ENCODE peak calls at places on chromosomes 4 and X, in four cellular contexts. H is lower leg skin, O is Peyer's patch, Q is hepatocyte. D is an unnamed sample.

GRCh38 chr4:92304073-92304472 is 307 bp downstream of the GRID2 start:
- DNase-seq in H (no peak), Q (no peak), O (no peak), D (no peak)

GRCh38 chr4:147596976-147597375 is 20.2 kb upstream of the TMEM184C start:
- DNase-seq in Q (no peak), H (no peak), O (no peak), D (peak)

GRCh38 chr4:104749062-104749461 is 254.4 kb upstream of the CXXC4 start:
- DNase-seq in H (no peak), Q (no peak), O (no peak), D (no peak)

GRCh38 chr4:186957952-186958555 is 234.4 kb upstream of the FAT1 start:
- DNase-seq in O (no peak), H (no peak), Q (no peak), D (no peak)

GRCh38 chr4:99324978-99325377 is 3.8 kb upstream of the ADH1B start:
- DNase-seq in Q (peak), H (peak), O (peak), D (no peak)

GRCh38 chr4:3122081-3122563 is 47.6 kb downstream of the HTT start:
- DNase-seq in H (no peak), Q (peak), O (no peak), D (no peak)

GRCh38 chrX:39779952-39780783 is 317.6 kb downstream of the BCOR start:
- DNase-seq in H (no peak), O (no peak), Q (no peak), D (no peak)

GRCh38 chrX:1221296-1221845 is 8.9 kb upstream of the CRLF2 start:
- DNase-seq in Q (no peak), O (no peak), H (peak), D (no peak)

GRCh38 chrX:149286940-149287349 is 218.2 kb downstream of the IDS start:
- DNase-seq in O (peak), Q (peak), H (no peak), D (peak)

GRCh38 chr4:900073-900472 is 32.0 kb downstream of the GAK start:
- DNase-seq in H (no peak), O (no peak), Q (no peak), D (no peak)

GRCh38 chr4:149845643-149846208 is 30.1 kb upstream of the IQCM start:
- DNase-seq in H (no peak), O (no peak), Q (peak), D (peak)

GRCh38 chrX:103864886-103865534 is 33.0 kb upstream of the RAB9B start:
- DNase-seq in H (no peak), O (no peak), Q (no peak), D (no peak)

GRCh38 chr4:99504804-99505502 is 5.9 kb upstream of the C4orf17 start:
- DNase-seq in Q (no peak), O (no peak), H (no peak), D (no peak)

GRCh38 chrX:17654116-17654515 is 83.2 kb upstream of the SCML1 start:
- DNase-seq in Q (no peak), O (no peak), H (no peak), D (no peak)

GRCh38 chr4:128604840-128605239 is 204.7 kb upstream of the JADE1 start:
- DNase-seq in H (no peak), Q (no peak), O (no peak), D (no peak)

GRCh38 chr4:78779280-78779679 is 3.1 kb downstream of the BMP2K start:
- DNase-seq in Q (no peak), O (no peak), H (no peak), D (no peak)

GRCh38 chr4:24105183-24106039 is 215.6 kb upstream of the PPARGC1A start:
- DNase-seq in O (no peak), H (no peak), Q (peak), D (no peak)

GRCh38 chr4:124423160-124423559 is 289.4 kb downstream of the ANKRD50 start:
- DNase-seq in H (no peak), O (no peak), Q (peak), D (no peak)

GRCh38 chr4:82842593-82842992 is 44.0 kb upstream of the SCD5 start:
- DNase-seq in H (no peak), Q (peak), O (no peak), D (no peak)

GRCh38 chr4:48017108-48017527 is 546 bp downstream of the NIPAL1 start:
- DNase-seq in Q (peak), H (peak), O (peak), D (peak)

GRCh38 chr4:25843340-25844097 is 19.3 kb downstream of the SEL1L3 start:
- DNase-seq in Q (no peak), H (no peak), O (peak), D (peak)

GRCh38 chr4:37999000-37999745 is 39.0 kb downstream of the PTTG2 start:
- DNase-seq in H (no peak), O (no peak), Q (peak), D (no peak)

GRCh38 chr4:125432078-125432477 is 117.3 kb downstream of the FAT4 start:
- DNase-seq in H (no peak), O (no peak), Q (peak), D (no peak)

GRCh38 chrX:140724337-140725105 is 15.0 kb downstream of the LINC00632 start:
- DNase-seq in O (no peak), Q (no peak), H (no peak), D (no peak)

GRCh38 chr4:98663226-98664006 is 5.0 kb upstream of the TSPAN5 start:
- DNase-seq in H (no peak), Q (no peak), O (peak), D (no peak)

GRCh38 chr4:69196209-69196965 is 18.2 kb downstream of the UGT2B11 start:
- DNase-seq in O (no peak), Q (no peak), H (no peak), D (no peak)

GRCh38 chrX:13078739-13079444 is 34.5 kb upstream of the FAM9C start:
- DNase-seq in H (no peak), O (no peak), Q (peak), D (peak)

GRCh38 chrX:153635788-153636668 is 11.0 kb upstream of the DUSP9 start:
- DNase-seq in Q (peak), O (peak), H (no peak), D (peak)
- TF ChIP-seq CTCF in Q (no peak), O (peak), H (no peak), D (peak)

DNA sequence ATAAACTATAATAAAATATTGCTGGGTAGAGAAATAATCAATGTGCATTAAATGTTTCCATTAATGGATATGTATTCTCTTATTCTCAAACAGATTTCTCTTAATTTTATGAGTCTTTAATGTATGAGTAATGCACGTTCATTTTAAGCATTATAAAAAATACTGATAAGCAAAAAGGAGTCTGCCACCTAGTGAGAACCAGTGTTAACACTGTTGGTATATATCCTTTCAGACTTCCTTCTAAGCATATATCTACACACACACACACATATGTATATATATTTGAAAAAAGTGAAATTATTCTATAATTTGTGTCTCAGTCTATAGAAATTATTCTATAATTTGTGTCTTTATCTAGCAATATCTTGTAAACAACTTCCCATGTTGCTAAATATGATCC is 49.9 kb upstream of the MTMR1 start:
- DNase-seq in Q (no peak), O (no peak), H (no peak), D (no peak)
- TF ChIP-seq CTCF in Q (peak), O (peak), H (no peak), D (no peak)

GRCh38 chrX:143437439-143437838 is 79.8 kb downstream of the SPANXN3 start:
- DNase-seq in H (no peak), O (no peak), Q (peak), D (no peak)
- TF ChIP-seq CTCF in H (no peak), O (peak), Q (peak), D (no peak)

GRCh38 chrX:109890910-109891502 is 111.9 kb upstream of the TMEM164 start:
- DNase-seq in O (peak), H (peak), Q (peak), D (peak)

GRCh38 chrX:109890300-109890699 is 112.6 kb upstream of the TMEM164 start:
- DNase-seq in Q (no peak), H (no peak), O (no peak), D (no peak)

GRCh38 chrX:109886122-109886761 is 116.7 kb upstream of the TMEM164 start:
- DNase-seq in H (no peak), O (peak), Q (peak), D (peak)

DNA sequence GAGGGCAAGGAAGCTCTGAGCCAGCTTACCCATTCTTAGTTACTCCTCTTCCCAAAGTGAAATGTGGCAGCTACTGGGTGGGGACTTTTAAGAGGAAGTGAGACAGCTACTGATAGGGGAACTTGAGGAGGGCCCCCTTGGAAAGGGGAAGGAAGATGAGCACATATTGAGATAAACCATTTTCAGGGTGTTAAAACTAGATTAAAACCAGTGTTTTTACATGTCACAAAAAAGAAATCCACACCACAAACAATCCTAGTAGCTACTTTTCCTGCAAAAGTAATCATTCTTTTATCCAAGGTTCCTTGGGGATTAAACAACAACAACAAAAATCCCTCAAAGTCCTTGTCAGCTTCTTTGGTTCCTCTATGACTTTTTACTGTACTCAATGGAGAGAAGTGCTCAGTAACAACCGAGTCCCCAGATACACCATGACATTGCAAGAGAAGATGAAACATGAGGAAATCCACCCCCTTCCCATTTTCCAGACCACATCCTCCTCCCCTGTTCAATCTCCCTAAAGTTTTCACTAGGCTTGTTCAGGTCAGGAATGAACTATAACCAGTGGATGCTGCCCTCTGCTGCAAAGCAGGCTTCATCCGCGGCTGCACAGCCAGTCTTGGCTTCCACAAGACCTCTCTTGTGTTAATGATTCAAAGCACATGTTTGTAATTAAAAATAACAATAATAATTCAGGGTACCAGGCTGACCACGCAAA is 113.5 kb upstream of the TMEM164 start:
- DNase-seq in Q (peak), H (no peak), O (no peak), D (peak)
- TF ChIP-seq CTCF in Q (peak), H (no peak), O (no peak), D (no peak)

GRCh38 chr4:176054942-176055341 is 10.7 kb upstream of the WDR17 start:
- DNase-seq in Q (no peak), H (no peak), O (no peak), D (no peak)
- TF ChIP-seq CTCF in Q (peak), H (no peak), O (no peak), D (no peak)

DNA sequence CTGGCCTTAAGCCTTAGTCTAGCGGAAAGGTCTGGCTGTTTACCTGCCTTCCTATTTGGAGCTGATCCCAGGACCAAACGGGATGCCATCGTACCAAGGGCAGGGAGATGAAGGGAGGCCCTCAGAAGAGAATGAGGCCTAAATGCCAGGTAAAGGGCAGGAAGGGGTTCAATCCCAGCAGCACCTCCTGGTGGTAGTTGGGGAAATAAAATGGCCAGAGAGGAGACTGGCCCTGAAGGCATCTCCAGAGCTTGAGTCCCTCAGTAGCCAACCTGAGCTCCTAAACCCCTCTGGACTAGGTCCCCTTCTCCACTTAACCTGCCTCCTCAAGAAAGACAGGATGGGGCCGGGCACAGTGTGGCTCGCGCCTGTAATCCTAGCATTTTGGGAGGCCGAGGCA is 53.7 kb downstream of the KDM5C start:
- DNase-seq in H (no peak), Q (no peak), O (no peak), D (no peak)
- TF ChIP-seq CTCF in H (no peak), Q (no peak), O (no peak), D (no peak)